ENCODE peak calls at places on chromosomes 11 and 22, in eight cellular contexts. V is cardiac muscle cell, Q is left ventricle myocardium inferior, Y is neural progenitor cell, X is H9, M is pancreas, A is small intestine, Z is right cardiac atrium. D is an unnamed sample. For H3K4me1, the result is how much of the 10 kb centered on the place peaks cover.

GRCh38 chr11:36953986-36954385 is 355.9 kb upstream of the RAG2 start:
- DNase-seq in Y (no peak), M (no peak), Z (no peak), V (peak), Q (no peak), A (no peak), X (no peak), D (no peak)

GRCh38 chr22:48307941-48308340 is 1519.7 kb downstream of the BRD1 start:
- DNase-seq in X (no peak), V (no peak), Z (no peak), Y (no peak), M (no peak), Q (no peak), A (no peak), D (no peak)

GRCh38 chr11:126186708-126187481 is 24.6 kb downstream of the RPUSD4 start:
- DNase-seq in X (no peak), Q (no peak), M (no peak), A (no peak), V (no peak), Z (no peak), Y (peak), D (no peak)

GRCh38 chr22:48488611-48489456 is 1338.8 kb downstream of the BRD1 start:
- DNase-seq in Z (no peak), Q (no peak), M (no peak), A (no peak), X (peak), V (no peak), Y (peak), D (no peak)

GRCh38 chr22:44111562-44112155 is 69.1 kb upstream of the PARVG start:
- DNase-seq in Y (no peak), X (no peak), A (no peak), V (no peak), Z (no peak), Q (no peak), M (no peak), D (no peak)

GRCh38 chr11:2807276-2807681 is 78.3 kb downstream of the CDKN1C start:
- DNase-seq in A (no peak), M (peak), V (peak), X (peak), Z (peak), Q (peak), Y (no peak), D (no peak)

GRCh38 chr11:101944896-101945295 is 28.6 kb upstream of the ANGPTL5 start:
- DNase-seq in Q (no peak), M (no peak), V (no peak), X (no peak), A (peak), Y (no peak), Z (no peak), D (no peak)

GRCh38 chr11:44577231-44577834 is 11.9 kb downstream of the CD82 start:
- DNase-seq in V (no peak), Q (no peak), A (no peak), M (no peak), Y (no peak), Z (peak), X (no peak), D (no peak)

GRCh38 chr22:27388090-27388600 is 413.4 kb downstream of the MN1 start:
- DNase-seq in V (no peak), M (no peak), A (no peak), Z (no peak), X (no peak), Y (no peak), Q (no peak), D (no peak)

GRCh38 chr11:59918987-59919589 is 19.1 kb upstream of the OOSP1 start:
- DNase-seq in A (peak), V (peak), M (peak), Q (no peak), Y (peak), X (no peak), Z (no peak), D (no peak)

GRCh38 chr11:87351671-87352070 is 313.9 kb downstream of the TMEM135 start:
- DNase-seq in Y (no peak), V (no peak), Z (no peak), X (no peak), M (no peak), Q (no peak), A (no peak), D (no peak)

GRCh38 chr11:128503231-128503991 is 83.9 kb downstream of the ETS1 start:
- DNase-seq in A (no peak), M (no peak), X (no peak), V (peak), Z (no peak), Q (no peak), Y (no peak), D (peak)

GRCh38 chr11:118002541-118003019 is 16.4 kb downstream of the IL10RA start:
- DNase-seq in Q (peak), V (peak), Z (peak), M (peak), A (peak), Y (peak), X (no peak), D (no peak)
- H3K27ac ChIP-seq in Q (peak), V (no peak), Z (no peak), M (no peak), A (peak), Y (peak), X (no peak), D (peak)

DNA sequence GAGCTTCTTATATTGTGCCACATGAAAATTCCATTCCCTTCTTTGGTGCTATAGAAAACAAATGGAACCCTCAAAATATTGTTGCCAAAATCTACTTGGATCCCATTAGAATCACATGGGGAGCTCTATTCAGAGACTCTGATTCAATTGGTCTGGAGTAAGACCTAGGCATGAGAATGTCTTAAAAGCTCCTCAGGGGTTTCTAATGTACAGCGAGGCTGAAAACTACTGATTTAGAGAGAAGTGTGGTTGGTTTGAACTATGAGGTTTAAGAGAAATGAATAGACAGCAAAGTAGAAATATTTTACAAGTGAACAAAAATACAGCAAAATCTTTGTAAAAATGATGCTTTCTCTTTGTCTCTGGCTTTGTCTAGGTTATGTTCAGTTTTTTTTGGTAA is 514.7 kb downstream of the CNTN5 start:
- DNase-seq in Z (no peak), M (no peak), A (no peak), Y (no peak), V (no peak), X (no peak), Q (no peak), D (no peak)
- H3K4me1 ChIP-seq in Z (under half), M (under half), A (under half), Y (under half), V (under half), X (under half), Q (under half), D (under half)

DNA sequence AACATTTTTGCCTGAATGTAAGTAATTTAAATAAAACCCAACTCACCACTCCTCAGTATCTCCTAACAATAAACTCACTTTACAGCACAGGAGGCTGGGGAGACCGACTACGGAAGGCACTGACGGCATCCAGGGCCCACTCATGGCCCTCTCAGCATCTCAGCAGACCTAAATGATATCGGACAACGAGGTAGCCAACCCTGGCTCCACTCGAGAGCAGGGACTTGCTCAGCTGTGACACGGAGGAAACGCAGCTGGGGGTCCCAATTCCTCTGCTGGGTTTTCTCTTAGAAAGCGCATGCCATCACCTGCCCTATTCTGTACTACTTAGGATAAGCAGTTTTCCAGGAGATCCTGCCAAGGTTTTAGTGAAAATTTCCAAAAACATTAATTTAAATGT is 109.1 kb upstream of the BID start:
- DNase-seq in X (no peak), A (no peak), V (no peak), Z (no peak), Y (no peak), Q (no peak), M (no peak), D (no peak)
- H3K27ac ChIP-seq in X (no peak), A (no peak), V (peak), Z (no peak), Y (no peak), Q (peak), M (no peak), D (no peak)

DNA sequence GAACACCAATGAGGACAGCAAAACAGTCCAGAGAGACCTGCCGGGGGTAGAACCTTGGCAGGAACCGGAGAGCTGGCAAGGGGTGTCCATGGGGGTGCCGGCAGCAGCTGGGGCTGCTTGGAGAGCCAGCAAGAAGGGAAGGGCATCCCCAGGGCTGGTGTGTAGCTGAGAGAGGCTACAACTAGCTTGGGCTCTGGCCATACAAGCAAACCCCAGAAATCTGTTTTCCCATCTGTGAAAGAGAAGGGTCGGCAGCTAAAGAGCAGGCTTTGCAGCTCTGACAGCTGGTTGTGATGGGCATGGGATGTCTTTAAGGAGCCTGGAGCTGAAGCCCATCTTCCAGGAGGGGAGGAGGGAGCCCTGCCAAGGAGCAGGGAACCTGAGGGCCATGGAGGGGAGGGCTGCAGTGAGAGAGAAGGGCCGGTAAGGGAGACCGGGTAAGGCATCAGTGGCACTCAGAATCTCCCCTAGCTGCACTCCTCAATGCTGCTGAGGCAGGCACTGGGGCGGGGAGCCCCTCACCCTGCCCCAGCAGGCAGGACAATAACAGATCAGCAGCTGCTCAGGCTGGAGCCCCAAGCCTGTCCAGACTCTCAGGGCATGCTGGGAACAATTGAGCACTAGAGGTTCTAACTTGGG is 3.9 kb downstream of the CHST1 start:
- DNase-seq in Z (peak), A (no peak), M (no peak), Q (no peak), V (no peak), Y (no peak), X (no peak), D (no peak)
- H3K4me1 ChIP-seq in Z (under half), A (under half), M (under half), Q (half or more), V (under half), Y (under half), X (under half), D (under half)

DNA sequence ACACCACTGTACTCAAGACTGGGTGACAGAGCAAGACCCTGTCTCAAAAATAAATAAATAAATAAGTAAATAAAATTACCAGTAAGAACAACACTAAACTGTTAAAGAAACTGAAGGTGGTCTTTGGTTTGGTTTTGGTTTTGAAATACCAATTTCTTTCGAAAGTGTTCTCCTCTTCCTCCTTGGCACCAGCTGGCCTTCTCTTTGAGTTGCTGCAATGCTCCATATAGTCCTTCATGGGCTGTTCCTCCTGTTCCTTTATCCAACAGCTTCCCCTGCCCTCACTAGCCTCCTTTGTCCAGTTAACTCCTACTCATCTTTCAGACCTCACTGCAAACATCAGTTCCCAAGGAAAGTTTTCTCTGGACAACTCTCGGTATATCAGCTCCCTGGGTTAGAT is 5.0 kb upstream of the UVRAG start:
- DNase-seq in A (no peak), Y (no peak), Z (no peak), Q (no peak), X (no peak), V (no peak), M (no peak), D (no peak)
- H3K27ac ChIP-seq in A (no peak), Y (no peak), Z (no peak), Q (no peak), X (no peak), V (no peak), M (no peak), D (no peak)

GRCh38 chr11:109783017-109783416 is 310.2 kb upstream of the ZC3H12C start:
- DNase-seq in Q (no peak), X (no peak), Y (no peak), A (no peak), M (no peak), V (no peak), Z (no peak), D (no peak)

GRCh38 chr11:109783842-109784241 is 309.4 kb upstream of the ZC3H12C start:
- DNase-seq in Z (no peak), V (no peak), M (no peak), A (no peak), Y (peak), Q (no peak), X (no peak), D (no peak)

GRCh38 chr11:109788969-109789490 is 304.2 kb upstream of the ZC3H12C start:
- DNase-seq in V (no peak), Q (no peak), A (no peak), Z (no peak), Y (no peak), M (no peak), X (no peak), D (no peak)

GRCh38 chr11:109785714-109786113 is 307.5 kb upstream of the ZC3H12C start:
- DNase-seq in Q (no peak), X (no peak), V (peak), A (no peak), Y (no peak), M (no peak), Z (no peak), D (no peak)

GRCh38 chr11:109784536-109784935 is 308.7 kb upstream of the ZC3H12C start:
- DNase-seq in A (no peak), M (no peak), X (no peak), V (no peak), Q (no peak), Z (no peak), Y (no peak), D (no peak)
- H3K4me1 ChIP-seq in A (under half), M (under half), X (under half), V (under half), Q (under half), Z (under half), Y (under half), D (under half)

DNA sequence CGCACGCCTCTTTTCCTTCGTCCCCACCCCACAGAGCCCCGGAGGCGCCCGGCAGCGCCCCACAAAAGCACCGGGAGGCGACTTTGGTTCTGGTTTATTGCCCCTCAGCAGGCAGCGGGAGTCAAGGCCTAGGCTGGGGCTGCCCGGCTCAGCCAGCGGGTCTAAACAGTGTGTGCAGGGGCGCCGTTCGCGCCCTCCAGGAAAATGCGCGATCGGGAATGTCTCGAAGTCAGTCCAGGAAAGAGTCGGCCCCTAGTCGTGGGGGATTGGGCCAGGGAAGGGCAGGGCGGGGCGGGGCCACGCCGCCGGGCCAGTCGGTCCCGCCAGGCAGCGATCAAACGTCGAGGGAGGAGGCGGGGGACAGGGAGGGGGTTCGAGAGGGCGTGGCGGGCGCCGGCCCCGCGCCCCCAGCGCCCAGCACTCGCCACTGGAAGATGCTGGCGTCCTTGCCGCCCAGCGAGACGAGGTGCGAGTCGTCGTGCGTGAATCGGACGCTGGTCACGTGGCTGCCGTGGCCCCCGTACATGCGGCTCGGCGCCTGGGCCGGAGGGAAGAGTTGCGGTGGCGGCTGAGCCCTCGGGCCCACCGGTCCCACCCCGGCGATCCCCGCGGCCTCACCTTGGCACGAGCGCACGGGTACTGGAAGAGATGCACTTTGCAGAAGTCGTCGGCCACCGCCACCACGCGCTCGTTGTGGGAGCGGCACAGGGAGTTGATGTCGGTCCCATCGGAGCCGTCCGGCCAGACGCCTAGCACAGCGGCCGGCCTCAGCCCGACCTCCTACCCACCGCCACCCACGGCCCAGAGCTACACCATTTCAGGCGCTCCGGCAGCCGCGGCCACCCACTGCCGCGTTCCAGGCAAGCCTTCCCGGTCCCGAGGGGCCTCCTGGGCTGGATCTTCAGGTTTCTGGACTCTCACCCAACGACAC is 741 bp upstream of the MTA2 start:
- DNase-seq in V (peak), M (peak), A (peak), Z (peak), Y (peak), X (peak), Q (peak), D (no peak)
- H3K27ac ChIP-seq in V (peak), M (peak), A (peak), Z (peak), Y (no peak), X (no peak), Q (peak), D (peak)

DNA sequence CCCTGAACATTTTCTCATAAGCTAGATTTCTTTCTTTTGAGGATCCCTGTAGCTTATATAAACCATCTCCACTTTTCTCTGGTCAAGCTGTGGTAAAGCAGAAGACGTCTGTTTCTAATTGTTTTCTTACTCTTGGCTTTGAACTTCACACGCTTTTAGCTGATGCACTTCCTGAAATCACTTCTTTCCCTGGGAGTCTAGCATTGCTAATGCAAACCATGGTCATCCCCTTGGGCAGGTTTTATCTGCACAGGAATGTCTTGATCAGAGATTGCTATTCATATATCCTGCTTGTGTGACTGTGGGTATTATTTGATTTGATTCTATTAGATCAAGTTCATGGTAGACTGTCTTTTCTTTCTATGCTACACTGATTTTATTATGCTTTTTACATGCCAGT is 199.2 kb upstream of the POU2AF2 start:
- DNase-seq in Q (no peak), X (no peak), V (no peak), Z (no peak), Y (no peak), M (no peak), A (no peak), D (no peak)
- H3K4me1 ChIP-seq in Q (under half), X (under half), V (under half), Z (under half), Y (under half), M (under half), A (under half), D (under half)

D was measured in CD8-positive, alpha-beta memory T cell.